ENCODE peak calls at places on chromosomes 3 and 15, in five cellular contexts. C is Daoy, R is GM18507, O is cardiac fibroblast, K is iris pigment epithelial cell. Z is an unnamed sample.

GRCh38 chr3:169790687-169791429 is 17.7 kb downstream of the MYNN start:
- DNase-seq in C (peak), R (no peak), O (peak), K (peak), Z (no peak)

GRCh38 chr15:88834211-88834812 is 31.1 kb downstream of the ACAN start:
- DNase-seq in C (peak), R (no peak), O (peak), K (peak), Z (peak)

GRCh38 chr3:185937689-185938374 is at the start of gene TRA2B:
- DNase-seq in C (peak), R (peak), O (peak), K (peak), Z (peak)

GRCh38 chr3:97882975-97883598 is 61.3 kb downstream of the CRYBG3 start:
- DNase-seq in C (peak), R (no peak), O (peak), K (peak), Z (peak)

GRCh38 chr15:29822100-29822684 is at the start of gene TJP1:
- DNase-seq in C (peak), R (no peak), O (peak), K (peak), Z (peak)

GRCh38 chr3:122886951-122887350 is 92.1 kb downstream of the SLC49A4 start:
- DNase-seq in C (no peak), R (no peak), O (no peak), K (no peak), Z (no peak)

GRCh38 chr15:79122391-79122790 is 31.8 kb upstream of the RASGRF1 start:
- DNase-seq in C (no peak), R (no peak), O (no peak), K (no peak), Z (no peak)

GRCh38 chr15:60941448-60941847 is 287.7 kb downstream of the RORA start:
- DNase-seq in C (no peak), R (no peak), O (peak), K (peak), Z (peak)

GRCh38 chr3:122458992-122459391 is 43.1 kb upstream of the WDR5B start:
- DNase-seq in C (peak), R (no peak), O (peak), K (peak), Z (peak)

GRCh38 chr15:74958320-74958907 is 1.8 kb upstream of the RPP25 start:
- DNase-seq in C (peak), R (no peak), O (peak), K (no peak), Z (no peak)

GRCh38 chr3:117454236-117454635 is 744.7 kb downstream of the TUSC7 start:
- DNase-seq in C (no peak), R (no peak), O (no peak), K (no peak), Z (no peak)

GRCh38 chr15:81292516-81293001 is 31.4 kb downstream of the STARD5 start:
- DNase-seq in C (no peak), R (peak), O (no peak), K (no peak), Z (no peak)

GRCh38 chr15:44128443-44128842 is 66.6 kb downstream of the FRMD5 start:
- DNase-seq in C (no peak), R (no peak), O (no peak), K (no peak), Z (no peak)

GRCh38 chr3:133542871-133543270 is 30.6 kb upstream of the CDV3 start:
- DNase-seq in C (no peak), R (no peak), O (no peak), K (no peak), Z (no peak)

GRCh38 chr15:56813995-56814394 is 80.7 kb upstream of the ZNF280D start:
- DNase-seq in C (no peak), R (no peak), O (peak), K (no peak), Z (no peak)

GRCh38 chr3:31696815-31697548 is 164.3 kb downstream of the STT3B start:
- DNase-seq in C (no peak), R (no peak), O (no peak), K (no peak), Z (no peak)

GRCh38 chr3:41863024-41863423 is 98.9 kb downstream of the ULK4 start:
- DNase-seq in C (no peak), R (no peak), O (no peak), K (no peak), Z (no peak)

GRCh38 chr15:89680282-89680873 is 1.2 kb upstream of the PLIN1 start:
- DNase-seq in C (peak), R (no peak), O (peak), K (peak), Z (peak)

GRCh38 chr3:164779816-164780215 is 298.5 kb downstream of the SI start:
- DNase-seq in C (no peak), R (no peak), O (no peak), K (no peak), Z (no peak)

GRCh38 chr15:40769310-40770146 is at the start of gene C15orf62:
- DNase-seq in C (peak), R (peak), O (peak), K (peak), Z (peak)

GRCh38 chr3:9183811-9184463 is 65.5 kb downstream of the SRGAP3 start:
- DNase-seq in C (no peak), R (no peak), O (no peak), K (no peak), Z (no peak)

GRCh38 chr3:159840900-159841299 is 147.7 kb upstream of the IL12A start:
- DNase-seq in C (no peak), R (no peak), O (peak), K (peak), Z (no peak)

GRCh38 chr15:75346796-75347221 is at the start of gene NEIL1:
- DNase-seq in C (no peak), R (no peak), O (no peak), K (no peak), Z (no peak)

GRCh38 chr15:26260517-26261133 is 397.5 kb upstream of the ATP10A start:
- DNase-seq in C (peak), R (no peak), O (peak), K (peak), Z (no peak)

GRCh38 chr3:99118381-99118780 is 216.9 kb upstream of the DCBLD2 start:
- DNase-seq in C (no peak), R (no peak), O (peak), K (no peak), Z (peak)

GRCh38 chr15:28123408-28124023 is 24.4 kb upstream of the OCA2 start:
- DNase-seq in C (peak), R (peak), O (peak), K (peak), Z (peak)

GRCh38 chr15:83850015-83850414 is 196.1 kb downstream of the ADAMTSL3 start:
- DNase-seq in C (no peak), R (no peak), O (no peak), K (no peak), Z (no peak)